ENCODE peak calls at places on chromosome 3, in nine cellular contexts. W is activated CD8-positive, alpha-beta T cell treated with anti-CD3 and anti-CD28 coated beads for 36 hours; D is BE2C; B is adipocyte; G is left lobe of liver; X is stimulated activated CD8-positive, alpha-beta memory T cell treated with anti-CD3 and anti-CD28 coated beads, Interleukin-7, amount 100 ng/mL, for 1 hour; C is stimulated activated CD4-positive, alpha-beta T cell treated with anti-CD3 and anti-CD28 coated beads, Interleukin-4, amount 100 ng/mL, for 24 hours; A is NCI-H69; J is GM12878. T is an unnamed sample.

GRCh38 chr3:17623464-17623863 is 119.0 kb downstream of the TBC1D5 start:
- DNase-seq in W (no peak), D (no peak), B (no peak), G (no peak), X (no peak), C (no peak), A (no peak), J (no peak), T (no peak)

GRCh38 chr3:128069271-128069670 is 17.0 kb downstream of the SEC61A1 start:
- DNase-seq in W (no peak), D (no peak), B (no peak), G (no peak), X (no peak), C (no peak), A (no peak), J (no peak), T (no peak)

GRCh38 chr3:150040097-150040496 is 69.4 kb upstream of the PFN2 start:
- DNase-seq in W (no peak), D (no peak), B (no peak), G (no peak), X (no peak), C (no peak), A (no peak), J (no peak), T (no peak)

GRCh38 chr3:195458188-195458800 is 15.5 kb upstream of the ACAP2 start:
- DNase-seq in W (no peak), D (no peak), B (no peak), G (no peak), X (no peak), C (no peak), A (no peak), J (no peak), T (no peak)

GRCh38 chr3:51675201-51675611 is 4.2 kb downstream of the TEX264 start:
- DNase-seq in W (peak), D (no peak), B (peak), G (no peak), X (no peak), C (peak), A (no peak), J (no peak), T (no peak)

GRCh38 chr3:196082471-196082971 is 631 bp upstream of the TFRC start:
- DNase-seq in W (no peak), D (no peak), B (no peak), G (peak), X (no peak), C (no peak), A (no peak), J (no peak), T (no peak)

GRCh38 chr3:195425849-195426248 is 17.0 kb downstream of the ACAP2 start:
- DNase-seq in W (no peak), D (peak), B (no peak), G (no peak), X (no peak), C (no peak), A (no peak), J (no peak), T (no peak)

GRCh38 chr3:13427662-13428603 is 7.8 kb upstream of the NUP210 start:
- DNase-seq in W (peak), D (no peak), B (no peak), G (no peak), X (no peak), C (no peak), A (no peak), J (no peak), T (no peak)

GRCh38 chr3:135138776-135139175 is 343.7 kb downstream of the EPHB1 start:
- DNase-seq in W (no peak), D (no peak), B (no peak), G (no peak), X (no peak), C (no peak), A (peak), J (no peak), T (no peak)

GRCh38 chr3:165817160-165817709 is 20.0 kb downstream of the BCHE start:
- DNase-seq in W (no peak), D (no peak), B (no peak), G (no peak), X (no peak), C (no peak), A (no peak), J (no peak), T (no peak)

GRCh38 chr3:99503350-99503749 is 135.0 kb upstream of the COL8A1 start:
- DNase-seq in W (no peak), D (no peak), B (no peak), G (no peak), X (no peak), C (no peak), A (no peak), J (no peak), T (no peak)

GRCh38 chr3:19075037-19075436 is 73.3 kb upstream of the KCNH8 start:
- DNase-seq in W (no peak), D (no peak), B (no peak), G (no peak), X (no peak), C (no peak), A (no peak), J (no peak), T (no peak)

GRCh38 chr3:101943028-101943427 is 93.7 kb downstream of the NFKBIZ start:
- DNase-seq in W (no peak), D (no peak), B (no peak), G (no peak), X (no peak), C (no peak), A (no peak), J (no peak), T (no peak)

GRCh38 chr3:106068795-106069194 is 200.0 kb upstream of the CBLB start:
- DNase-seq in W (peak), D (no peak), B (peak), G (no peak), X (no peak), C (peak), A (no peak), J (no peak), T (no peak)

GRCh38 chr3:112092439-112093179 is 6.4 kb downstream of the C3orf52 start:
- DNase-seq in W (no peak), D (no peak), B (no peak), G (no peak), X (no peak), C (no peak), A (peak), J (no peak), T (peak)

GRCh38 chr3:171255236-171255806 is 204.9 kb downstream of the TNIK start:
- DNase-seq in W (no peak), D (no peak), B (no peak), G (no peak), X (no peak), C (no peak), A (no peak), J (peak), T (peak)

GRCh38 chr3:61983479-61983878 is 389.9 kb downstream of the FEZF2 start:
- DNase-seq in W (no peak), D (no peak), B (no peak), G (no peak), X (no peak), C (no peak), A (no peak), J (no peak), T (no peak)

GRCh38 chr3:76442374-76442915 is 597.5 kb upstream of the ROBO2 start:
- DNase-seq in W (no peak), D (no peak), B (peak), G (no peak), X (no peak), C (no peak), A (no peak), J (no peak), T (no peak)

GRCh38 chr3:113194747-113195400 is 16.5 kb upstream of the BOC start:
- DNase-seq in W (no peak), D (peak), B (peak), G (no peak), X (no peak), C (no peak), A (peak), J (no peak), T (no peak)

GRCh38 chr3:32703491-32703968 is 18.5 kb downstream of the CNOT10 start:
- DNase-seq in W (no peak), D (no peak), B (peak), G (no peak), X (no peak), C (no peak), A (no peak), J (no peak), T (no peak)

GRCh38 chr3:105093371-105093770 is 273.3 kb upstream of the ALCAM start:
- DNase-seq in W (no peak), D (no peak), B (no peak), G (no peak), X (no peak), C (no peak), A (no peak), J (no peak), T (no peak)

GRCh38 chr3:44065311-44065710 is 176.4 kb upstream of the TOPAZ1 start:
- DNase-seq in W (no peak), D (no peak), B (peak), G (peak), X (no peak), C (no peak), A (peak), J (no peak), T (no peak)

GRCh38 chr3:13548696-13549512 is at the start of gene FBLN2:
- DNase-seq in W (no peak), D (peak), B (peak), G (no peak), X (no peak), C (no peak), A (peak), J (no peak), T (peak)

GRCh38 chr3:33898901-33899300 is 100.5 kb downstream of the PDCD6IP start:
- DNase-seq in W (no peak), D (no peak), B (no peak), G (no peak), X (no peak), C (no peak), A (no peak), J (no peak), T (no peak)

GRCh38 chr3:109023656-109024254 is 70.1 kb upstream of the GUCA1C start:
- DNase-seq in W (peak), D (peak), B (peak), G (no peak), X (no peak), C (peak), A (peak), J (peak), T (peak)

GRCh38 chr3:98994128-98994762 is 92.8 kb upstream of the DCBLD2 start:
- DNase-seq in W (no peak), D (no peak), B (peak), G (no peak), X (no peak), C (no peak), A (no peak), J (no peak), T (peak)

GRCh38 chr3:23702198-23702597 is 103.6 kb upstream of the UBE2E1 start:
- DNase-seq in W (no peak), D (no peak), B (no peak), G (no peak), X (no peak), C (no peak), A (peak), J (no peak), T (peak)

GRCh38 chr3:17967111-17967510 is 224.7 kb upstream of the TBC1D5 start:
- DNase-seq in W (no peak), D (no peak), B (no peak), G (no peak), X (no peak), C (no peak), A (no peak), J (no peak), T (no peak)

GRCh38 chr3:27185231-27185989 is 183.8 kb downstream of the NEK10 start:
- DNase-seq in W (no peak), D (no peak), B (no peak), G (no peak), X (no peak), C (no peak), A (no peak), J (no peak), T (no peak)